ENCODE peak calls at places on chromosomes 7 and 10, in five cellular contexts. One of them, this sample, is unnamed.

GRCh38 chr7:22361795-22362194 is 4.8 kb upstream of the RAPGEF5 start:
- DNase-seq in left cardiac atrium: no peak
- DNase-seq in LoVo: peak
- DNase-seq in breast epithelium: peak
- DNase-seq in myocyte: peak
- DNase-seq in this sample: no peak

GRCh38 chr10:86824151-86824550 is 67.7 kb downstream of the BMPR1A start:
- DNase-seq in breast epithelium: no peak
- DNase-seq in left cardiac atrium: no peak
- DNase-seq in myocyte: no peak
- DNase-seq in LoVo: no peak
- DNase-seq in this sample: no peak

GRCh38 chr10:7484456-7485266 is 73.8 kb upstream of the SFMBT2 start:
- DNase-seq in myocyte: no peak
- DNase-seq in left cardiac atrium: no peak
- DNase-seq in LoVo: no peak
- DNase-seq in breast epithelium: peak
- DNase-seq in this sample: no peak

GRCh38 chr10:6148251-6148691 is 54.5 kb upstream of the PFKFB3 start:
- DNase-seq in LoVo: no peak
- DNase-seq in breast epithelium: no peak
- DNase-seq in left cardiac atrium: no peak
- DNase-seq in myocyte: peak
- DNase-seq in this sample: no peak

GRCh38 chr7:1811850-1812692 is 142.0 kb downstream of the ELFN1 start:
- DNase-seq in LoVo: no peak
- DNase-seq in left cardiac atrium: no peak
- DNase-seq in myocyte: peak
- DNase-seq in breast epithelium: peak
- DNase-seq in this sample: peak

GRCh38 chr7:1913290-1914282 is 243.5 kb downstream of the ELFN1 start:
- DNase-seq in myocyte: peak
- DNase-seq in left cardiac atrium: no peak
- DNase-seq in breast epithelium: no peak
- DNase-seq in LoVo: no peak
- DNase-seq in this sample: no peak

GRCh38 chr7:70595741-70596574 is 536.0 kb upstream of the GALNT17 start:
- DNase-seq in myocyte: no peak
- DNase-seq in left cardiac atrium: no peak
- DNase-seq in LoVo: peak
- DNase-seq in breast epithelium: no peak
- DNase-seq in this sample: no peak

GRCh38 chr7:2736411-2736914 is 48.5 kb downstream of the AMZ1 start:
- DNase-seq in left cardiac atrium: no peak
- DNase-seq in breast epithelium: no peak
- DNase-seq in myocyte: no peak
- DNase-seq in LoVo: no peak
- DNase-seq in this sample: no peak

GRCh38 chr7:20598479-20599419 is 16.7 kb upstream of the ABCB5 start:
- DNase-seq in breast epithelium: no peak
- DNase-seq in left cardiac atrium: no peak
- DNase-seq in LoVo: peak
- DNase-seq in myocyte: peak
- DNase-seq in this sample: peak

GRCh38 chr10:80292607-80293239 is 3.3 kb upstream of the MAT1A start:
- DNase-seq in breast epithelium: no peak
- DNase-seq in myocyte: no peak
- DNase-seq in left cardiac atrium: no peak
- DNase-seq in LoVo: no peak
- DNase-seq in this sample: no peak

GRCh38 chr7:191105-192034 is 1.0 kb upstream of the FAM20C start:
- DNase-seq in left cardiac atrium: peak
- DNase-seq in LoVo: no peak
- DNase-seq in myocyte: peak
- DNase-seq in breast epithelium: no peak
- DNase-seq in this sample: peak

GRCh38 chr7:103632972-103633371 is 187.0 kb upstream of the SLC26A5 start:
- DNase-seq in left cardiac atrium: no peak
- DNase-seq in myocyte: peak
- DNase-seq in LoVo: no peak
- DNase-seq in breast epithelium: no peak
- DNase-seq in this sample: no peak

GRCh38 chr10:96442017-96442643 is 71.6 kb downstream of the TLL2 start:
- DNase-seq in LoVo: no peak
- DNase-seq in left cardiac atrium: no peak
- DNase-seq in myocyte: no peak
- DNase-seq in breast epithelium: no peak
- DNase-seq in this sample: no peak

GRCh38 chr10:102718220-102718619 is 3.8 kb downstream of the SFXN2 start:
- DNase-seq in left cardiac atrium: no peak
- DNase-seq in myocyte: peak
- DNase-seq in breast epithelium: no peak
- DNase-seq in LoVo: no peak
- DNase-seq in this sample: peak

GRCh38 chr7:55335151-55335550 is 30.0 kb upstream of the LANCL2 start:
- DNase-seq in left cardiac atrium: no peak
- DNase-seq in breast epithelium: no peak
- DNase-seq in LoVo: no peak
- DNase-seq in myocyte: peak
- DNase-seq in this sample: no peak

GRCh38 chr7:51315393-51316261 is 982 bp downstream of the COBL start:
- DNase-seq in myocyte: peak
- DNase-seq in breast epithelium: peak
- DNase-seq in left cardiac atrium: no peak
- DNase-seq in LoVo: peak
- DNase-seq in this sample: no peak

GRCh38 chr7:11642841-11643240 is 189.2 kb downstream of the THSD7A start:
- DNase-seq in myocyte: no peak
- DNase-seq in breast epithelium: no peak
- DNase-seq in LoVo: no peak
- DNase-seq in left cardiac atrium: no peak
- DNase-seq in this sample: no peak

GRCh38 chr10:113309791-113310190 is 243.1 kb upstream of the HABP2 start:
- DNase-seq in breast epithelium: no peak
- DNase-seq in LoVo: no peak
- DNase-seq in myocyte: no peak
- DNase-seq in left cardiac atrium: no peak
- DNase-seq in this sample: no peak

GRCh38 chr7:1025747-1026581 is 18.4 kb upstream of the GPR146 start:
- DNase-seq in left cardiac atrium: no peak
- DNase-seq in myocyte: no peak
- DNase-seq in LoVo: no peak
- DNase-seq in breast epithelium: no peak
- DNase-seq in this sample: peak

GRCh38 chr7:97025983-97026704 is 1.5 kb upstream of the DLX5 start:
- DNase-seq in left cardiac atrium: no peak
- DNase-seq in LoVo: no peak
- DNase-seq in breast epithelium: no peak
- DNase-seq in myocyte: no peak
- DNase-seq in this sample: no peak

GRCh38 chr7:36084485-36085091 is 68.5 kb upstream of the EEPD1 start:
- DNase-seq in left cardiac atrium: peak
- DNase-seq in LoVo: peak
- DNase-seq in myocyte: peak
- DNase-seq in breast epithelium: no peak
- DNase-seq in this sample: peak

This sample was measured in SJCRH30.